ENCODE peak calls at places on chromosomes 12 and 14, in eight cellular contexts. N is aorta; A is mucosa of descending colon; F is right cardiac atrium; O is effector memory CD4-positive, alpha-beta T cell; D is lung; Z is PC-3; L is body of pancreas. B is an unnamed sample. For H3K9me3, the result is how much of the 10 kb centered on the place peaks cover.

GRCh38 chr14:105093426-105094192 is 28.4 kb upstream of the GPR132 start:
- DNase-seq in N (peak), F (peak), Z (peak), D (peak), L (peak), A (peak), O (peak), B (peak)

GRCh38 chr12:115468087-115468510 is 784.1 kb upstream of the TBX3 start:
- DNase-seq in F (no peak), D (no peak), A (peak), N (no peak), Z (peak), L (no peak), O (no peak), B (no peak)

GRCh38 chr12:44334347-44334746 is 498.5 kb downstream of the TMEM117 start:
- DNase-seq in D (no peak), F (no peak), L (no peak), O (no peak), Z (peak), N (no peak), A (no peak), B (no peak)

GRCh38 chr12:123126294-123127144 is 24.4 kb downstream of the PITPNM2 start:
- DNase-seq in O (no peak), L (peak), D (no peak), F (peak), A (peak), N (no peak), Z (peak), B (peak)

GRCh38 chr12:132373967-132374820 is 44.8 kb upstream of the GALNT9 start:
- DNase-seq in F (peak), L (no peak), A (no peak), N (peak), D (no peak), O (no peak), Z (no peak), B (peak)

GRCh38 chr12:129036135-129036534 is 182.9 kb downstream of the GLT1D1 start:
- DNase-seq in F (no peak), N (no peak), O (no peak), Z (no peak), A (no peak), D (no peak), L (no peak), B (no peak)

GRCh38 chr14:51653096-51653814 is 1.5 kb downstream of the FRMD6 start:
- DNase-seq in D (no peak), L (no peak), Z (peak), A (peak), F (no peak), N (no peak), O (no peak), B (no peak)

GRCh38 chr12:95742586-95742985 is 48.0 kb downstream of the NTN4 start:
- DNase-seq in O (no peak), A (no peak), L (peak), D (no peak), F (no peak), Z (no peak), N (no peak), B (no peak)

GRCh38 chr14:88233915-88234314 is 89.2 kb downstream of the KCNK10 start:
- DNase-seq in A (peak), L (no peak), F (no peak), O (no peak), Z (no peak), N (no peak), D (no peak), B (no peak)

GRCh38 chr14:104298458-104298857 is 160.1 kb downstream of the KIF26A start:
- DNase-seq in A (no peak), O (no peak), Z (no peak), L (no peak), N (peak), F (peak), D (no peak), B (no peak)

GRCh38 chr14:69048456-69048855 is 69.4 kb upstream of the ACTN1 start:
- DNase-seq in F (peak), Z (peak), O (no peak), D (no peak), A (peak), L (peak), N (no peak), B (no peak)

GRCh38 chr12:106071686-106072085 is 67.1 kb downstream of the NUAK1 start:
- DNase-seq in Z (no peak), A (no peak), N (no peak), F (no peak), L (no peak), O (no peak), D (no peak), B (no peak)

GRCh38 chr12:58074259-58074658 is 132.9 kb downstream of the ATP23 start:
- DNase-seq in Z (no peak), F (no peak), D (no peak), A (no peak), L (no peak), O (no peak), N (no peak), B (no peak)

GRCh38 chr12:14611640-14612203 is 44.0 kb upstream of the PLBD1 start:
- DNase-seq in L (no peak), Z (no peak), O (no peak), D (no peak), A (no peak), F (no peak), N (no peak), B (no peak)

GRCh38 chr12:107275530-107275929 is 182.2 kb upstream of the CRY1 start:
- DNase-seq in N (no peak), L (no peak), D (no peak), A (no peak), O (no peak), Z (no peak), F (no peak), B (no peak)

GRCh38 chr12:77442633-77443032 is 377.3 kb upstream of the E2F7 start:
- DNase-seq in O (no peak), F (no peak), A (no peak), L (no peak), N (no peak), Z (no peak), D (no peak), B (no peak)

GRCh38 chr12:130288201-130288600 is 49.5 kb upstream of the PIWIL1 start:
- DNase-seq in D (no peak), L (no peak), N (no peak), F (no peak), Z (no peak), O (no peak), A (no peak), B (no peak)
- H3K9me3 ChIP-seq in D (under half), L (under half), N (under half), F (under half), Z (under half), O (under half), A (under half), B (under half)

GRCh38 chr14:24081739-24082204 is 10.4 kb downstream of the CPNE6 start:
- DNase-seq in O (no peak), A (no peak), D (no peak), Z (no peak), F (no peak), N (no peak), L (no peak), B (no peak)
- H3K4me3 ChIP-seq in O (peak), A (no peak), D (no peak), Z (peak), F (peak), N (peak), L (peak), B (no peak)

GRCh38 chr12:4450551-4451112 is 5.0 kb upstream of the FGF6 start:
- DNase-seq in Z (no peak), O (no peak), D (no peak), A (no peak), L (no peak), N (no peak), F (no peak), B (peak)

GRCh38 chr12:4451694-4452093 is 6.1 kb upstream of the FGF6 start:
- DNase-seq in F (no peak), A (no peak), D (no peak), O (no peak), L (no peak), N (no peak), Z (no peak), B (no peak)

GRCh38 chr12:4448943-4449861 is 3.6 kb upstream of the FGF6 start:
- DNase-seq in D (peak), N (no peak), A (no peak), L (no peak), O (no peak), F (no peak), Z (no peak), B (no peak)

GRCh38 chr12:4448376-4448775 is 2.8 kb upstream of the FGF6 start:
- DNase-seq in F (no peak), Z (no peak), N (no peak), L (no peak), A (no peak), O (no peak), D (peak), B (no peak)

DNA sequence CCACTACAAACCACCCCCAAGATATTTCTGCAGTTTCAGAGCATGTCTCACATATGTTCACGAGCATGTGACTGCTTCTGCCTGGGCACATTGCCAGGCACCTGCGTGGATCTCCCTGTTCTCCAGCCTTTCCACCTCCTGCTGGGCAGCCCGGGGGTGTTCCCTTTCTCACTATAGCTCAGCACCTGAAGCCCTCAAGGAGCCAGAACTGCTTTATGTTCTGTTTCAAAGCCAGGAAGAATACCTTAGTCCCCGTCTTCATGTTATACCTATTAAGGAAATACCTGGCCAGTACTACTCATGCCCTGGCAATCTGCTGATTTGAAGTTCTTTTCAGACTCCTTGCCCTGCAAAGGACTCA is 4.2 kb upstream of the FGF6 start:
- DNase-seq in A (peak), Z (no peak), O (no peak), F (no peak), N (no peak), D (peak), L (peak), B (no peak)
- H3K9me3 ChIP-seq in A (under half), Z (under half), O (under half), F (under half), N (under half), D (under half), L (under half), B (under half)

DNA sequence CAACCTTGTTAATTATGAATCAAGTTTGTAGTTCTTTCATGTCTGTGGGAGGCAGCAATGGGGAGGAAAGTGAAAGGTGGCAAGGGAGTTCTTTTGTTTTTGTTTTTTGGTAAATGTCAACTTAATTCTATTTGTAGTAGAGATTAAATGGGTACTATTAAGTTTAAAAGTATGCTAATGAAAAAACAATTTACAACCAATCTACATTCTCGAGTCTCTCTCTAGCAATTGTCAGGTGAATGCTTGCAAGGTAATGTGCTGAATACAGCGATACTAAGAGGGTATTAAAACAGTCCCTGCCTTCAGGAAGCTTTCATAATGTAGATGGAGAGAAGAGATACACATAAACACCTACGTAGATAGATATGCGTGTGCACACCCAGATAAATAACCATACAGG is 1.6 kb upstream of the DACT1 start:
- DNase-seq in A (no peak), Z (no peak), L (no peak), D (no peak), O (no peak), F (no peak), N (no peak), B (no peak)
- H3K4me3 ChIP-seq in A (no peak), Z (no peak), L (no peak), D (no peak), O (no peak), F (no peak), N (no peak), B (no peak)

DNA sequence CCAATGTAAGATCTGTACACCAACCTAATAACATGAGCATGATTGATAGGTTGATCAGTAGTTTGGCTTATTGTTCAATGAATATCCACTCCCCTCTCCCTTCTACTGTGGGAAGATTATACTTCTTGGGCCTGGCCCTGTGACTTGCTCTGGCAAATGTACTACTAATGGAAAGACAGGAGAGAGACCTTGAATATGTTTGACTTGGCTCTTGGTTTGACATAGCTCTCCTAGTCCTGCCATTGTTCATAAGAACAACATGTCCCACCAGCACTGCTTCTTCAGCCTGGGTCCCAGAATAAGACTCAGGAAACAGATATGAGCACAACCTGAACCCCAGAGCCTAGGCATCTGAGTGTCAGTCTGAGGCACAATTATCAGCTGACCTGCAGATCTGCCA is 112.8 kb upstream of the RESF1 start:
- DNase-seq in F (no peak), D (no peak), Z (no peak), L (no peak), O (no peak), N (no peak), A (no peak), B (no peak)
- H3K9me3 ChIP-seq in F (under half), D (under half), Z (under half), L (under half), O (under half), N (under half), A (under half), B (under half)

GRCh38 chr12:113103756-113104450 is 31.7 kb downstream of the RASAL1 start:
- DNase-seq in A (no peak), N (no peak), F (no peak), O (peak), L (peak), Z (peak), D (no peak), B (no peak)
- H3K4me3 ChIP-seq in A (no peak), N (no peak), F (no peak), O (peak), L (no peak), Z (peak), D (no peak), B (no peak)

GRCh38 chr14:92984082-92984788 is 61.3 kb downstream of the CHGA start:
- DNase-seq in A (no peak), N (peak), F (peak), Z (no peak), D (no peak), L (no peak), O (no peak), B (no peak)

GRCh38 chr14:92978229-92979021 is 55.5 kb downstream of the CHGA start:
- DNase-seq in L (no peak), F (peak), N (peak), D (no peak), Z (no peak), A (no peak), O (no peak), B (no peak)

GRCh38 chr14:92981726-92982125 is 58.8 kb downstream of the CHGA start:
- DNase-seq in A (no peak), N (peak), D (no peak), F (peak), Z (no peak), O (no peak), L (no peak), B (no peak)

GRCh38 chr14:92982941-92983340 is 60.0 kb downstream of the CHGA start:
- DNase-seq in D (no peak), F (peak), N (peak), L (no peak), Z (peak), O (no peak), A (no peak), B (no peak)

DNA sequence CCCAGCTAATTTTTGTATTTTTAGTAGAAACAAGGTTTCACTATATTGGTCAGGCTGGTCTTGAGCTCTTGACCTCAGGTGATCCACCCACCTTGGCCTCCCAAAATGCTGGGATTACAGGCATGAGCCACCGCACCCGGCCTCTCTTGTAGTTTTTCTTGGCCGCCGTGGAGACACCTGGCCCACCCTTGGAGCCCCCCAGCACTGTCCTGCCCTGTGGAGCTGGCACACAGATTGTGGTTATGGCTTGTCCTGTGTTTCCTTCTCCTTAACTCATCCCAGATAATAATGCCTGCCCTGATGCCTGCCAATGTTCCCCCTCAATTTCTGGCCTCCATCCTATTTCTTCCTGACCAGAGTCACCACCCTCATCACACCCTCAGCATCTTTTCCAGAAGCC is 57.9 kb downstream of the CHGA start:
- DNase-seq in O (no peak), Z (no peak), D (no peak), N (peak), L (no peak), F (peak), A (no peak), B (no peak)
- H3K9me3 ChIP-seq in O (under half), Z (under half), D (under half), N (under half), L (under half), F (under half), A (under half), B (under half)

GRCh38 chr12:116590561-116590960 is 31.4 kb downstream of the MAP1LC3B2 start:
- DNase-seq in F (no peak), Z (peak), O (no peak), A (no peak), L (no peak), D (no peak), N (no peak), B (no peak)
- H3K4me3 ChIP-seq in F (no peak), Z (no peak), O (no peak), A (no peak), L (no peak), D (no peak), N (no peak), B (no peak)